ENCODE peak calls at places on chromosomes 13 and 19, in six cellular contexts. H is cardiac muscle cell, S is fibroblast of lung, F is pancreas, E is PC-3, P is PC-9. O is an unnamed sample. For H3K4me1, the result is how much of the 10 kb centered on the place peaks cover.

GRCh38 chr13:26538363-26539317 is 18.8 kb upstream of the WASF3 start:
- DNase-seq in H (no peak), S (no peak), E (peak), P (no peak), F (no peak), O (no peak)

GRCh38 chr19:47243364-47243775 is 12.4 kb upstream of the BBC3 start:
- DNase-seq in F (no peak), E (no peak), P (no peak), S (no peak), H (no peak), O (no peak)

GRCh38 chr19:4717191-4717965 is 6.3 kb downstream of the DPP9 start:
- DNase-seq in F (no peak), P (peak), S (peak), E (peak), H (no peak), O (peak)

GRCh38 chr19:40555978-40556689 is 20.5 kb upstream of the SHKBP1 start:
- DNase-seq in P (no peak), E (no peak), H (no peak), F (no peak), S (no peak), O (no peak)

GRCh38 chr13:91166714-91167511 is 180.6 kb upstream of the MIR17HG start:
- DNase-seq in E (no peak), F (no peak), S (no peak), H (no peak), P (no peak), O (no peak)

GRCh38 chr19:16851031-16851712 is 22.0 kb downstream of the SIN3B start:
- DNase-seq in S (peak), H (no peak), P (no peak), E (peak), F (peak), O (no peak)

GRCh38 chr19:34678085-34678412 is 571 bp downstream of the ZNF302 start:
- DNase-seq in F (no peak), E (no peak), H (no peak), S (no peak), P (no peak), O (no peak)

GRCh38 chr13:106566682-106567420 is 1.1 kb downstream of the ARGLU1 start:
- DNase-seq in S (peak), H (peak), F (no peak), P (peak), E (peak), O (no peak)

GRCh38 chr19:41601771-41602170 is 25.1 kb downstream of the CEACAM4 start:
- DNase-seq in F (no peak), S (no peak), P (no peak), H (no peak), E (no peak), O (no peak)

GRCh38 chr19:46435009-46435408 is 6.3 kb upstream of the PNMA8C start:
- DNase-seq in H (no peak), F (no peak), E (no peak), P (no peak), S (no peak), O (no peak)

GRCh38 chr13:74573654-74574053 is 439.4 kb upstream of the KLF12 start:
- DNase-seq in F (no peak), H (peak), E (no peak), S (no peak), P (no peak), O (no peak)
- H3K27ac ChIP-seq in F (no peak), H (no peak), E (no peak), S (no peak), P (no peak), O (no peak)

GRCh38 chr19:44752816-44753618 is 4.5 kb downstream of the BCL3 start:
- DNase-seq in P (peak), F (peak), H (peak), S (peak), E (peak), O (peak)
- H3K4me1 ChIP-seq in P (under half), F (under half), H (under half), S (under half), E (under half), O (under half)

DNA sequence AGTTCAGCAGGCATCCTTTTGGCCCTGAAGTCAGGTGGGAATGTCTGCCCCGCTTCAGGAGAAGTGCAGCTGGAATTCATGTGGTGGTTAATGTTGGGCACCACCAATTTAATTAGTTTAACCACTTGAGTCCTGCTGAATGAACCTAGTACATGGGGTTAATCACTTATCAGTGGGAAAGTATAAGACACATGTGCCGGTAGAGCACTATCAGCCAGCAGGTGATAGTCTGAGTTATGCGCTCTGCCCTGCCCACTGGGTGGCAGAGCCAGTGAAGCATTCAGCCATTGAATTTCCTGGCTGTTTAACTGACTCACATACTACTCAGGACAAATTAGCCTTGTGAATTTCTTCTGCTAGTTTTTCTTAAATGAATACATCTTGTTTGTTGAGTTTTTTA is 789.7 kb upstream of the PRR20A start:
- DNase-seq in P (no peak), H (peak), S (no peak), E (peak), F (no peak), O (peak)
- TF ChIP-seq CTCF in P (no peak), H (no peak), S (no peak), E (no peak), F (no peak), O (peak)

GRCh38 chr13:77831870-77832269 is 86.8 kb downstream of the EDNRB start:
- DNase-seq in P (no peak), F (no peak), H (no peak), E (no peak), S (no peak), O (no peak)

GRCh38 chr13:77829963-77830362 is 88.7 kb downstream of the EDNRB start:
- DNase-seq in H (no peak), S (no peak), P (no peak), E (no peak), F (no peak), O (no peak)

GRCh38 chr13:77833331-77833863 is 85.2 kb downstream of the EDNRB start:
- DNase-seq in F (no peak), E (no peak), S (peak), H (no peak), P (no peak), O (peak)

GRCh38 chr13:77828815-77829214 is 89.8 kb downstream of the EDNRB start:
- DNase-seq in E (no peak), H (no peak), S (no peak), P (no peak), F (no peak), O (no peak)

GRCh38 chr13:77832339-77833100 is 86.1 kb downstream of the EDNRB start:
- DNase-seq in P (no peak), H (no peak), E (no peak), S (peak), F (no peak), O (no peak)
- H3K27ac ChIP-seq in P (no peak), H (no peak), E (no peak), S (no peak), F (no peak), O (no peak)

GRCh38 chr19:33293255-33294057 is 8.9 kb downstream of the CEBPA start:
- DNase-seq in E (peak), F (no peak), S (peak), H (no peak), P (peak), O (peak)

GRCh38 chr19:33297401-33298145 is 4.8 kb downstream of the CEBPA start:
- DNase-seq in F (no peak), E (no peak), H (no peak), S (no peak), P (no peak), O (no peak)

GRCh38 chr19:33296473-33297060 is 5.8 kb downstream of the CEBPA start:
- DNase-seq in E (no peak), S (no peak), P (no peak), H (no peak), F (no peak), O (no peak)

GRCh38 chr19:33294058-33294798 is 8.1 kb downstream of the CEBPA start:
- DNase-seq in F (no peak), P (no peak), H (no peak), E (no peak), S (no peak), O (no peak)

DNA sequence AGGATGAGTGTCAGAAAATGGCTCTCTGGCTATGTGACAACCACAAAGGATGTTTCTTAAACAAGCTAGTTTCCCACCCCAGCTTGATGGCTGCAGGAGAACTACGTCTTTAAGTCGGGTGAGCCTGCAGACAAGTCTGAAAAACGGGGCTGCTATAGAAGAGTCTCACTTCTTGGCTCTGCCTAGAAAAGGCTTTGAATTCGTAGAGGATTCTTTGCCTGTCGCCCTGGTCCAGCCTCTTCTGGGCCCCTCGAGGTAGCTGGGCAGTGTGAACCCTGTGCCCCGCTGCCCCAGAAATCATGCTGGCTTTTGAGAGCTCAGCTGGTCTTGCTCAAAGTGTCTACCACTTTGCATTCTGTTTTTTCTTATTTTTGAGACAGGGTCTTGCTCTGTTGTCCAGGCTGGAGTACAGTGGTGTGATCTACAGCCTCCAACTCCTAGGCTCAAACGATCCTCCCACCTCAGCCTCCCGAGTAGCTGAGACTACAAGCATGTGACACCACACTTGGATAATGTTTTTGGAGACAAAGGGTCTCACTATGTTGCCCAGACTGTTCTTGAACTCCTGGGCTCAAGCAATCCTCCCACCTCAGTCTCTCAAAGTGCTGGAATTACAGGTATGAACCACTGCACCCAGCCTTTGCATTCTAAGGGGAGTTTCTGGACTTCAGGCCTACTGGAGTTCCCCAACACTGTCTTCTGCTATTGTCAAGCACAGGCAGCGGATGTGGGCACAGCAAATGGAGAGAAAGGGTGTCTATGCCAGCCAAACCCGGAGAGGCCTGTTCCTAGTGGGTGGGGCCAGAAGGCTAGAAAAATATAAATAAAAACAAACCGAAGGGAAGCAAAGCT is 6.5 kb downstream of the CEBPA start:
- DNase-seq in P (no peak), H (no peak), S (no peak), E (no peak), F (no peak), O (no peak)
- H3K4me1 ChIP-seq in P (half or more), H (under half), S (under half), E (under half), F (under half), O (under half)

GRCh38 chr13:112711528-112712265 is 21.9 kb downstream of the ATP11A start:
- DNase-seq in S (peak), P (peak), E (peak), F (no peak), H (peak), O (peak)
- TF ChIP-seq CTCF in S (peak), P (peak), E (peak), F (no peak), H (peak), O (peak)

DNA sequence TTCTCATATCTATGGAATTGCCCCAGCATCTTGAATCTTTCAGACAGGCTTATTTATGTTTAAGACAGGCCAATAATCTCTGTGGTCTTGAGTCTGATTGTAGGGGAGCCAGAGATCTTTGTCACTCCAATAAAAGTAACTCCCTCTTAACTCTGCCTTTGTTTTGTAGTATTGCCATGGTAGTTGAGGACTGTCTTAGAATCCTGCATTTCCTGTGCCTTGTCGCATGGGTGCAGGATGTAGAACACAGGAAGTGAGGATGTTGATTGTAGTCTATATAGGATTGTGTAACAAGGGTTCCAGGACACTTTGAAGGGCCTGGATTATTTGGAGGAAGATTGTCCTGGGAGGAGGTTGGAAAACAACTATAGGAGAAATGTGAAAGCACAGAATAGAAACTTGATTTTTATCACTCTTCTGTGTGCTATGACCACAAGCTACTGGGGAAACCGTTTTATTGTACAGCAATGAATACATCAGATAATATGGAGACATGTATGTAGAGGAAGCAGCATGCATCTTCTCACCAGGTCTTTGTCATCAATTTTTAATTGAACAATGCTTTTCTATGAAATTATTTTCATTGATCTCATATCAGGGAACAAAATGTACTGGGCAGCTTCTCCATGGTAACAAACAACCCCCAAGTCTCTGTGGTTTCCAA is 411.7 kb downstream of the FGF9 start:
- DNase-seq in F (no peak), H (no peak), E (no peak), P (no peak), S (no peak), O (no peak)
- H3K27ac ChIP-seq in F (no peak), H (no peak), E (no peak), P (no peak), S (no peak), O (no peak)

GRCh38 chr13:114141261-114141996 is 9.0 kb upstream of the RASA3 start:
- DNase-seq in S (no peak), F (no peak), P (no peak), E (no peak), H (no peak), O (no peak)
- H3K4me1 ChIP-seq in S (under half), F (under half), P (under half), E (under half), H (under half), O (under half)

O was measured in foreskin keratinocyte.